ENCODE peak calls at places on chromosomes 7 and 10, in seven cellular contexts. I is progenitor cell of endocrine pancreas, N is endothelial cell, D is IMR-90, Z is tibial artery, T is nephron progenitor cell, B is tibial nerve. H is an unnamed sample.

GRCh38 chr10:60299961-60300883 is 89.5 kb downstream of the ANK3 start:
- DNase-seq in I (no peak), N (no peak), D (peak; percentile 52), Z (no peak), T (no peak), B (no peak), H (no peak)

GRCh38 chr10:48456361-48456804 is 148.5 kb downstream of the ARHGAP22 start:
- DNase-seq in I (no peak), N (no peak), D (no peak), Z (peak; percentile 71), T (peak; percentile 35), B (no peak), H (no peak)

GRCh38 chr10:71887767-71888166 is 36.7 kb upstream of the PSAP start:
- DNase-seq in I (no peak), N (no peak), D (no peak), Z (no peak), T (no peak), B (no peak), H (no peak)

GRCh38 chr10:77837248-77837924 is 89.2 kb downstream of the DLG5 start:
- DNase-seq in I (no peak), N (peak; percentile 44), D (peak; percentile 78), Z (no peak), T (peak; percentile 56), B (no peak), H (no peak)

GRCh38 chr7:132680590-132680989 is 104.3 kb upstream of the PLXNA4 start:
- DNase-seq in I (no peak), N (no peak), D (no peak), Z (no peak), T (no peak), B (no peak), H (no peak)

GRCh38 chr7:64625114-64626082 is 40.5 kb upstream of the ZNF107 start:
- DNase-seq in I (no peak), N (no peak), D (no peak), Z (no peak), T (no peak), B (no peak), H (no peak)

GRCh38 chr7:134865001-134865845 is 85.8 kb downstream of the CALD1 start:
- DNase-seq in I (no peak), N (no peak), D (peak; percentile 76), Z (no peak), T (no peak), B (no peak), H (no peak)

GRCh38 chr10:130461631-130462030 is 325.4 kb downstream of the GLRX3 start:
- DNase-seq in I (no peak), N (no peak), D (no peak), Z (no peak), T (no peak), B (no peak), H (no peak)

GRCh38 chr7:46544396-46545008 is 623.4 kb upstream of the IGFBP3 start:
- DNase-seq in I (no peak), N (no peak), D (peak; percentile 90), Z (no peak), T (no peak), B (no peak), H (no peak)

GRCh38 chr10:68163735-68164134 is 54.4 kb downstream of the MYPN start:
- DNase-seq in I (no peak), N (no peak), D (no peak), Z (no peak), T (no peak), B (no peak), H (no peak)

GRCh38 chr10:66565999-66566398 is 359.8 kb upstream of the LRRTM3 start:
- DNase-seq in I (no peak), N (no peak), D (no peak), Z (no peak), T (no peak), B (no peak), H (no peak)

GRCh38 chr10:88968316-88968882 is 15.8 kb upstream of the ACTA2 start:
- DNase-seq in I (no peak), N (no peak), D (no peak), Z (no peak), T (no peak), B (no peak), H (no peak)

GRCh38 chr7:83005410-83005809 is 157.3 kb downstream of the PCLO start:
- DNase-seq in I (no peak), N (no peak), D (no peak), Z (no peak), T (no peak), B (no peak), H (no peak)

GRCh38 chr7:16933296-16934248 is 51.8 kb upstream of the AGR3 start:
- DNase-seq in I (no peak), N (no peak), D (no peak), Z (peak; percentile 28), T (no peak), B (no peak), H (no peak)

DNA sequence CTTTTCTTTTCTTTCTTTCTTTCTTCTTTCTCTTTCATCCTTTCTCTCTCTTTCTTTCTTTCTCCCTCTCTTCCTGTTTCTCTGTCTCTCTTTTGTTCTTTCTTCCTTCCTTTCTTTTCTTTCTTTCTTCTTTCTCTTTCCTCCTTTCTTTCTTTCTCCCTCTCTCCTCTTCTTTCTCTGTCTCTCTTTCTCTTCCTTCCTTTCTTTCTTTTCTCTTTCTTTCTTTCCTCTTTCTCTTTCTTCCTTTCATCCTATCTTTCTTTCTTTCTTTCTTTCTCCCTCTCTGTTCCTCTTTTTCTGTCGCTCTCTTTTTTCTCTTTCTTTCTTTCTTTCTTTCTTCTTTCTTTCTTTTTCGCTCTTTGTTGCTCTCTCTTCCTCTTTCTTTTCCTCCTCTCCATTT is 1149.2 kb upstream of the AUTS2 start:
- DNase-seq in I (no peak), N (no peak), D (no peak), Z (no peak), T (no peak), B (no peak), H (no peak)
- TF ChIP-seq CTCF in I (no peak), N (no peak), D (no peak), Z (no peak), T (no peak), B (no peak), H (no peak)

DNA sequence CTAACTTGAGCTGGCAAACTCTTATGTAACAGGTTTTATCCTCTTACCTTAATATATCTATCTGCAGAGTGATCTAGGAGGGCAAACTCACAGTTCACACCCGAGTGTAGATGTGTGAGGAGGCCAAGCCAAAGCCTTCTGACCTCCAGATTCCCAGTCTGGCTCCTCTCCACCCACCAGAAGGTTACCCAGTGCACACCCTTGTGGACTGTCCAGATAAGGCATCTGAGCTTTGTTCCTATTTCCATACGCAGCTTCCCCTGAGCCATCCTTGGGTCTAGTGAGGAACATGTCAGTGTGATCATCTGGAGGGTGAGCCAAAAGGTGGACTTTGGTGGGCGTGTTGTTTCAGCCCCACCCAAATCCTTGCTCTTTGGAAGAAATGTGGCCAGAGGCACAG is 203.0 kb upstream of the MEOX2 start:
- DNase-seq in I (no peak), N (peak; percentile 46), D (no peak), Z (peak; percentile 26), T (no peak), B (peak; percentile 20), H (no peak)
- TF ChIP-seq CTCF in I (no peak), N (peak; percentile 47), D (no peak), Z (no peak), T (peak; percentile 22), B (peak; percentile 26), H (no peak)

GRCh38 chr10:87816842-87817178 is 1.2 kb downstream of the ATAD1 start:
- DNase-seq in I (no peak), N (no peak), D (no peak), Z (no peak), T (no peak), B (no peak), H (no peak)
- TF ChIP-seq CTCF in I (no peak), N (no peak), D (no peak), Z (no peak), T (no peak), B (no peak), H (no peak)

DNA sequence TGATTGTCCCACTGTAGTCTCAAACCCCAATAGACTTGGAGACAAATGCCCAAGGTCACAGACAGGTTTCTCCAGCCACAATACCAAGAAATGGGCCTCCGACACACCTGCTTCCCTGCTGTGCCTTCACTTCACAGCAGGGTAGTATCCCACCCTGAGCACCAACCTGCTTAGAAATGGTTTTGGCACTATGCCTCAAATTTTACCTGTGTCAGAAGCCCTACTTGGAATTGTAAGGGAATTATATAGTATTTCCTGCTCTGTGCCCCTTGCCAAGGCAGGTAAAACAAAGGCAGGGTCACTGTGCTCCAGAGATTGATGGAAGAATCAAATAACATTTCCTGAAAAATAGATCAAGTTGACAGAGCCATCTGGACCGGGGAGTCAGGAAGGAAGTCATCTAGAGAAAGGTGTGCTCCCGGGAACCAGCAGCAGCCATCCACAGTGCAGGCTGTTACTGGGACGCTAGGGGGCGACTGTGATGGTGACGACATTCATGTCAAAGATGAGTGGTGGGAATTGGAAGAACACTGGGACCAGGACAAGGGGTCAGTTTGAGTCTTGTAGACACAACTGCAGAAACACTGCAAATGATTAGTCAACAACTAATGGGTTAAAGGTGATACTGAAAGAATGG is 117.8 kb upstream of the AKR1E2 start:
- DNase-seq in I (no peak), N (peak; percentile 35), D (no peak), Z (no peak), T (peak; percentile 17), B (no peak), H (no peak)
- TF ChIP-seq CTCF in I (peak; percentile 35), N (peak; percentile 69), D (no peak), Z (no peak), T (peak; percentile 23), B (no peak), H (no peak)

GRCh38 chr7:77942431-77942830 is 143.9 kb downstream of the PHTF2 start:
- DNase-seq in I (no peak), N (no peak), D (no peak), Z (no peak), T (no peak), B (no peak), H (no peak)

GRCh38 chr7:77944183-77945182 is 145.9 kb downstream of the PHTF2 start:
- DNase-seq in I (no peak), N (no peak), D (no peak), Z (no peak), T (no peak), B (no peak), H (no peak)

GRCh38 chr7:77935652-77936348 is 137.2 kb downstream of the PHTF2 start:
- DNase-seq in I (no peak), N (no peak), D (no peak), Z (no peak), T (no peak), B (no peak), H (no peak)

DNA sequence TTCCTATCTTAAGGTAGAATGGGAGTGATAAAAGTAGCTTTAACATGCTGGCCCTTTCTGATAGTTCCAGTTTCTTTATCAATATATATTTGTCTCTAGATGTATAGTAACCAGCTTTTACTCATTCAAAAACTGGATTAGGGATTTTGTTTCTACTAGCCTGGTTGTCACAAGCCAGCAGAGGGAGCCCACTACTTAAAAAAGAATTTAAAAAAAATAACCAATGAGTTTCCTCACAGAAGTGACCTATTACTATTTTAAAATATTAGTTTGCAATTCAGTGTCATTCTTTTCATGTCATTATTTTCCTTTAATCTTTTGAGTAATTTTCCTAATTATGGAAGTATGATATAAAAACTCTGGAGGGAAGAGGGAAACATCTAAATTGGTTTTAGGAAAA is 142.1 kb downstream of the PHTF2 start:
- DNase-seq in I (no peak), N (peak; percentile 18), D (peak; percentile 48), Z (no peak), T (no peak), B (no peak), H (no peak)
- TF ChIP-seq CTCF in I (peak; percentile 86), N (peak; percentile 33), D (peak; percentile 75), Z (peak; percentile 68), T (peak; percentile 69), B (peak; percentile 39), H (no peak)

H was measured in omental fat pad.